ENCODE peak calls at places on chromosomes 12 and 14, in eight cellular contexts. One of them, this sample, is unnamed.

GRCh38 chr14:76564471-76565119 is 188.7 kb downstream of the ESRRB start:
- DNase-seq in NCI-H1436: no peak
- DNase-seq in GM04503: no peak
- DNase-seq in activated naive CD8-positive, alpha-beta T cell treated with anti-CD3 and anti-CD28 coated beads, Interleukin-2, amount 50 U/mL, for 24 hours: no peak
- DNase-seq in ovary: no peak
- DNase-seq in left colon: no peak
- DNase-seq in NCI-H1092 treated with DMSO at 0.1 percent for 48 hours: no peak
- DNase-seq in stimulated activated CD8-positive, alpha-beta memory T cell treated with anti-CD3 and anti-CD28 coated beads, Interleukin-12 subunit alpha, Interleukin-12 subunit beta, amount 100 ng/mL, for 1 hour: no peak
- DNase-seq in this sample: no peak

GRCh38 chr14:42368234-42368633 is 761.6 kb downstream of the LRFN5 start:
- DNase-seq in NCI-H1436: no peak
- DNase-seq in GM04503: no peak
- DNase-seq in activated naive CD8-positive, alpha-beta T cell treated with anti-CD3 and anti-CD28 coated beads, Interleukin-2, amount 50 U/mL, for 24 hours: no peak
- DNase-seq in ovary: no peak
- DNase-seq in left colon: no peak
- DNase-seq in NCI-H1092 treated with DMSO at 0.1 percent for 48 hours: no peak
- DNase-seq in stimulated activated CD8-positive, alpha-beta memory T cell treated with anti-CD3 and anti-CD28 coated beads, Interleukin-12 subunit alpha, Interleukin-12 subunit beta, amount 100 ng/mL, for 1 hour: no peak
- DNase-seq in this sample: no peak

GRCh38 chr14:22112004-22112403 is 438.4 kb upstream of the OR4E1 start:
- DNase-seq in NCI-H1436: no peak
- DNase-seq in GM04503: no peak
- DNase-seq in activated naive CD8-positive, alpha-beta T cell treated with anti-CD3 and anti-CD28 coated beads, Interleukin-2, amount 50 U/mL, for 24 hours: peak; percentile 41
- DNase-seq in ovary: no peak
- DNase-seq in left colon: no peak
- DNase-seq in NCI-H1092 treated with DMSO at 0.1 percent for 48 hours: no peak
- DNase-seq in stimulated activated CD8-positive, alpha-beta memory T cell treated with anti-CD3 and anti-CD28 coated beads, Interleukin-12 subunit alpha, Interleukin-12 subunit beta, amount 100 ng/mL, for 1 hour: peak; percentile 25
- DNase-seq in this sample: no peak

GRCh38 chr14:58027904-58028303 is 124.1 kb downstream of the ARMH4 start:
- DNase-seq in NCI-H1436: no peak
- DNase-seq in GM04503: no peak
- DNase-seq in activated naive CD8-positive, alpha-beta T cell treated with anti-CD3 and anti-CD28 coated beads, Interleukin-2, amount 50 U/mL, for 24 hours: no peak
- DNase-seq in ovary: no peak
- DNase-seq in left colon: no peak
- DNase-seq in NCI-H1092 treated with DMSO at 0.1 percent for 48 hours: no peak
- DNase-seq in stimulated activated CD8-positive, alpha-beta memory T cell treated with anti-CD3 and anti-CD28 coated beads, Interleukin-12 subunit alpha, Interleukin-12 subunit beta, amount 100 ng/mL, for 1 hour: no peak
- DNase-seq in this sample: no peak

GRCh38 chr12:109652233-109652772 is 61.3 kb upstream of the FAM222A start:
- DNase-seq in NCI-H1436: no peak
- DNase-seq in GM04503: no peak
- DNase-seq in activated naive CD8-positive, alpha-beta T cell treated with anti-CD3 and anti-CD28 coated beads, Interleukin-2, amount 50 U/mL, for 24 hours: no peak
- DNase-seq in ovary: no peak
- DNase-seq in left colon: no peak
- DNase-seq in NCI-H1092 treated with DMSO at 0.1 percent for 48 hours: no peak
- DNase-seq in stimulated activated CD8-positive, alpha-beta memory T cell treated with anti-CD3 and anti-CD28 coated beads, Interleukin-12 subunit alpha, Interleukin-12 subunit beta, amount 100 ng/mL, for 1 hour: no peak
- DNase-seq in this sample: no peak

GRCh38 chr12:101564912-101565311 is 29.9 kb upstream of the MYBPC1 start:
- DNase-seq in NCI-H1436: no peak
- DNase-seq in GM04503: no peak
- DNase-seq in activated naive CD8-positive, alpha-beta T cell treated with anti-CD3 and anti-CD28 coated beads, Interleukin-2, amount 50 U/mL, for 24 hours: no peak
- DNase-seq in ovary: no peak
- DNase-seq in left colon: no peak
- DNase-seq in NCI-H1092 treated with DMSO at 0.1 percent for 48 hours: no peak
- DNase-seq in stimulated activated CD8-positive, alpha-beta memory T cell treated with anti-CD3 and anti-CD28 coated beads, Interleukin-12 subunit alpha, Interleukin-12 subunit beta, amount 100 ng/mL, for 1 hour: no peak
- DNase-seq in this sample: no peak

GRCh38 chr12:108301346-108301745 is 37.8 kb downstream of the CMKLR1 start:
- DNase-seq in NCI-H1436: no peak
- DNase-seq in GM04503: no peak
- DNase-seq in activated naive CD8-positive, alpha-beta T cell treated with anti-CD3 and anti-CD28 coated beads, Interleukin-2, amount 50 U/mL, for 24 hours: no peak
- DNase-seq in ovary: no peak
- DNase-seq in left colon: no peak
- DNase-seq in NCI-H1092 treated with DMSO at 0.1 percent for 48 hours: no peak
- DNase-seq in stimulated activated CD8-positive, alpha-beta memory T cell treated with anti-CD3 and anti-CD28 coated beads, Interleukin-12 subunit alpha, Interleukin-12 subunit beta, amount 100 ng/mL, for 1 hour: no peak
- DNase-seq in this sample: no peak

GRCh38 chr12:115988193-115988592 is 289.3 kb downstream of the MED13L start:
- DNase-seq in NCI-H1436: no peak
- DNase-seq in GM04503: no peak
- DNase-seq in activated naive CD8-positive, alpha-beta T cell treated with anti-CD3 and anti-CD28 coated beads, Interleukin-2, amount 50 U/mL, for 24 hours: no peak
- DNase-seq in ovary: no peak
- DNase-seq in left colon: no peak
- DNase-seq in NCI-H1092 treated with DMSO at 0.1 percent for 48 hours: no peak
- DNase-seq in stimulated activated CD8-positive, alpha-beta memory T cell treated with anti-CD3 and anti-CD28 coated beads, Interleukin-12 subunit alpha, Interleukin-12 subunit beta, amount 100 ng/mL, for 1 hour: no peak
- DNase-seq in this sample: no peak

GRCh38 chr12:80553316-80553715 is 109.3 kb downstream of the PTPRQ start:
- DNase-seq in NCI-H1436: no peak
- DNase-seq in GM04503: peak; percentile 71
- DNase-seq in activated naive CD8-positive, alpha-beta T cell treated with anti-CD3 and anti-CD28 coated beads, Interleukin-2, amount 50 U/mL, for 24 hours: no peak
- DNase-seq in ovary: no peak
- DNase-seq in left colon: no peak
- DNase-seq in NCI-H1092 treated with DMSO at 0.1 percent for 48 hours: no peak
- DNase-seq in stimulated activated CD8-positive, alpha-beta memory T cell treated with anti-CD3 and anti-CD28 coated beads, Interleukin-12 subunit alpha, Interleukin-12 subunit beta, amount 100 ng/mL, for 1 hour: no peak
- DNase-seq in this sample: no peak